ENCODE peak calls at places on chromosomes 11 and 22, in seven cellular contexts. N, O, G, V, M, K and J are unnamed samples.

GRCh38 chr11:70811915-70812314 is 413.6 kb downstream of the CTTN start:
- DNase-seq in O (no peak), M (no peak), N (no peak), G (no peak), K (no peak), V (no peak), J (no peak)

GRCh38 chr22:44775862-44776261 is 23.5 kb downstream of the ARHGAP8 start:
- DNase-seq in N (no peak), O (no peak), V (no peak), G (no peak), K (no peak), M (no peak), J (peak; percentile 51)

GRCh38 chr11:58525037-58525614 is 17.2 kb upstream of the OR5B21 start:
- DNase-seq in V (peak; percentile 77), N (peak; percentile 17), O (peak; percentile 7), K (no peak), G (no peak), M (no peak), J (no peak)

GRCh38 chr22:45162531-45162930 is 1.2 kb upstream of the NUP50 start:
- DNase-seq in M (no peak), N (no peak), V (no peak), K (no peak), O (no peak), G (no peak), J (peak; percentile 35)

GRCh38 chr11:94680426-94680825 is 87.7 kb upstream of the AMOTL1 start:
- DNase-seq in G (no peak), K (no peak), V (no peak), M (no peak), N (no peak), O (no peak), J (no peak)

GRCh38 chr11:16973565-16973964 is 40.6 kb downstream of the PLEKHA7 start:
- DNase-seq in N (no peak), G (no peak), K (no peak), M (no peak), V (no peak), O (no peak), J (no peak)

GRCh38 chr11:74134661-74135515 is 35.9 kb downstream of the C2CD3 start:
- DNase-seq in N (no peak), V (no peak), K (peak; percentile 24), O (no peak), G (no peak), M (no peak), J (peak; percentile 72)

GRCh38 chr22:17924735-17925727 is 99.3 kb downstream of the MICAL3 start:
- DNase-seq in M (no peak), K (no peak), V (no peak), O (peak; percentile 52), G (no peak), N (peak; percentile 39), J (peak; percentile 85)

GRCh38 chr11:121246021-121246768 is 46.4 kb upstream of the SC5D start:
- DNase-seq in K (no peak), O (no peak), N (no peak), G (no peak), V (no peak), M (no peak), J (no peak)

GRCh38 chr11:34203377-34203801 is 98.0 kb downstream of the NAT10 start:
- DNase-seq in K (no peak), M (no peak), G (no peak), N (no peak), O (no peak), V (peak; percentile 66), J (no peak)

GRCh38 chr22:31055322-31056159 is 25.6 kb upstream of the SMTN start:
- DNase-seq in G (peak; percentile 93), K (peak; percentile 94), N (peak; percentile 99), V (peak; percentile 51), M (peak; percentile 84), O (peak; percentile 98), J (peak; percentile 97)

GRCh38 chr11:76135491-76135890 is 70.8 kb downstream of the WNT11 start:
- DNase-seq in M (no peak), O (peak; percentile 49), V (no peak), K (no peak), N (peak; percentile 21), G (no peak), J (no peak)

GRCh38 chr11:76143274-76143673 is 63.0 kb downstream of the WNT11 start:
- DNase-seq in O (no peak), V (no peak), G (no peak), K (no peak), M (no peak), N (no peak), J (no peak)

GRCh38 chr11:76141901-76142300 is 64.4 kb downstream of the WNT11 start:
- DNase-seq in G (peak; percentile 16), K (no peak), V (no peak), N (no peak), M (no peak), O (no peak), J (no peak)

GRCh38 chr11:76140912-76141574 is 65.3 kb downstream of the WNT11 start:
- DNase-seq in M (no peak), O (no peak), K (no peak), N (no peak), V (no peak), G (no peak), J (no peak)

GRCh38 chr11:76139317-76139716 is 67.0 kb downstream of the WNT11 start:
- DNase-seq in G (no peak), N (no peak), K (no peak), O (no peak), M (no peak), V (no peak), J (no peak)
- TF ChIP-seq CTCF in G (no peak), N (no peak), K (no peak), O (no peak), M (no peak), V (no peak), J (no peak)

DNA sequence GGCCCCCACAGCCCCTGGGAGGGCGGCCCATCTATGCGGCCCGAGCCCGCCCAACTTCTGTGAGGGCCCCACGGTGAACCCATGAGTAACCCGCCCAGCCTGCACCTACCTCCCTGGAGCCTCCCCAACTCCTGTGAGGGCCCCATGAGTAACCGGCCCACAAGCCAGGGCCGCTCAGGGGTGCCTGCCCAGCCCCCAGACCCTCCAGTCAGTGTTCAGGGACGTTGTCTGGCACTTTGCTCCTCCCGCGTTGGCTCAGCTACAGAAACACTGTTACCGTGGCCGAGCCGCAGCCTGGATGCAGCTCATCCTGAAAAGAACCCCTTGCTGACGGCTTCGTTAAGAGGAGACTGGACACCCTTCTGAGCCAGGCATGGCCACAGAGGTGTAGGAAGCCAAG is 179.6 kb downstream of the BRD1 start:
- DNase-seq in V (no peak), O (no peak), G (no peak), M (no peak), K (no peak), N (no peak), J (no peak)
- TF ChIP-seq CTCF in V (no peak), O (no peak), G (no peak), M (no peak), K (no peak), N (no peak), J (no peak)

GRCh38 chr11:12102588-12103410 is 7.6 kb upstream of the MICAL2 start:
- DNase-seq in M (no peak), V (no peak), N (no peak), G (no peak), K (no peak), O (no peak), J (no peak)
- TF ChIP-seq CTCF in M (peak; percentile 34), V (no peak), N (peak; percentile 9), G (no peak), K (peak; percentile 46), O (peak; percentile 9), J (peak; percentile 22)

DNA sequence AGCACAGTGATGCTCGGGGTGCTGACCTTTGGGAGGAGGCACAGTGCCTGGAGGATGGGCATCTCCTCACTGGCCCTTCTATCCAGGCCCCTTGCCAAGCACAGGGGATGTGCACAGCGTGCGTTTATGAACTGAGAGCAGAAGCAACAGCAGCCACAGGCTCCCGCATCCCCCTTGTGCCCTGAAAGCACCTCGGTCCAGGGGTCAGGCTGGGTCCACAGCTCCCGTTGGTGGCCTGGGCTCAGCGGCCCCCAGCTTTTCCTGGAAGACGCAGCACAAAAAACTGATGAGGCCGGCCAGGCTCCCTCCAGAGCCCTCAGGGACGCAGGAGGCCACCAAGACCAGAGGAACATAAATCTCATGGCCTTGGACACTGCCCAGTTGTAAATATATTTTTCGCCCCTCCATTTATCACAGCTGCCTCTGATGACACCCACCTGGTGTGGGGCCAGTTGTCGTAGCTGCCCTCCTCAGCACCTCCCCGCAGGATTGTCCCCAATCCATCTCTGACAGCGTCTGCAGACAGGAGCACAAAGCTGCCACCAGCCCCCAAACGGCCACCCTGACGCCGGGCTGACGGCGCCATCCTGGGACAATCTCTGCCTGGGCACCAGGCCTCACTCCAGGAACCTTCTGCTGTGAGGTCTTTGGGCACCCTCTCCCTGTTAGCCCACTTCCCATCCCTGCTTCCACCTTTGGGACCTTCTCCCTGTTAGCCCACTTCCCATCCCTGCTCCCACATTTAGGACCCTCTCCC is 203.1 kb downstream of the BRD1 start:
- DNase-seq in K (no peak), G (no peak), N (no peak), M (peak; percentile 8), O (no peak), V (no peak), J (no peak)
- TF ChIP-seq CTCF in K (no peak), G (no peak), N (no peak), M (no peak), O (no peak), V (no peak), J (no peak)

GRCh38 chr11:117961896-117962295 is 24.3 kb upstream of the IL10RA start:
- DNase-seq in M (no peak), V (no peak), N (no peak), K (no peak), O (no peak), G (peak; percentile 44), J (no peak)
- TF ChIP-seq CTCF in M (no peak), V (no peak), N (no peak), K (no peak), O (no peak), G (no peak), J (no peak)

GRCh38 chr11:126135182-126136176 is 72.8 kb upstream of the CDON start:
- DNase-seq in O (peak; percentile 33), K (no peak), V (no peak), M (no peak), N (no peak), G (no peak), J (no peak)

GRCh38 chr11:126133902-126134301 is 71.2 kb upstream of the CDON start:
- DNase-seq in M (no peak), G (no peak), N (no peak), K (no peak), V (no peak), O (no peak), J (no peak)

GRCh38 chr11:126129681-126130671 is 67.3 kb upstream of the CDON start:
- DNase-seq in K (no peak), V (peak; percentile 39), O (no peak), M (no peak), N (no peak), G (no peak), J (no peak)

GRCh38 chr11:126134461-126135155 is 71.9 kb upstream of the CDON start:
- DNase-seq in M (no peak), G (no peak), N (no peak), K (no peak), O (peak; percentile 48), V (no peak), J (no peak)

DNA sequence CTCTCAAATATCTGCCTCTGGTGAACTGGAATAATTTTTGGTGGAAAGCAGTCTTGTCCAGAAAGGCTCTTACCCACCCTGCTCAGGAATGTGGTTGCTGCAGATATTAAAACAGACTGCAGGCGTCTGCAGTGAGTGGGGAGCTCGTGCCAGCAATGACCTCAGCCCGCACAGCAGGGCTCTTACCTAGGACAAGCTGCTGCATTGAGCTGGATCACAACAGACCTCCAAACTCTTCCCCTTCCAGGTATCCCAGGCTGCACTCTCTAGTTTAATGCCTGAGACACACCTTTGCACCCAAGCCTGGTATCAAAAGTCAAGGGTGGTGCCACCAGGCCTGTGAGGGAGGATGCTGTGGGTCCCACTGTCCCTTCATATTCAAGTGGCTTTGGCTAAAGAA is 69.7 kb upstream of the CDON start:
- DNase-seq in V (no peak), G (no peak), K (peak; percentile 17), O (peak; percentile 63), M (no peak), N (peak; percentile 35), J (peak; percentile 63)
- TF ChIP-seq CTCF in V (no peak), G (no peak), K (no peak), O (no peak), M (no peak), N (no peak), J (no peak)